ENCODE peak calls at places on chromosomes 16 and 17, in four cellular contexts. Q, W, H and C are unnamed samples.
A peak's percentile ranks its signal among the peaks of the same experiment; 100 is the strongest.

GRCh38 chr17:57215317-57215716 is 41.0 kb upstream of the MSI2 start:
- DNase-seq in H (no peak), W (no peak), Q (peak; percentile 4), C (no peak)

GRCh38 chr17:64685705-64686104 is 23.6 kb upstream of the SMURF2 start:
- DNase-seq in H (no peak), Q (no peak), W (no peak), C (no peak)

GRCh38 chr17:40094874-40095273 is 5.5 kb downstream of the NR1D1 start:
- DNase-seq in H (no peak), W (no peak), Q (no peak), C (no peak)

GRCh38 chr16:25079637-25080375 is 31.7 kb upstream of the LCMT1 start:
- DNase-seq in Q (no peak), W (no peak), H (no peak), C (no peak)

GRCh38 chr16:15879255-15879804 is 9.1 kb downstream of the CEP20 start:
- DNase-seq in W (no peak), Q (peak; percentile 82), H (no peak), C (no peak)

GRCh38 chr16:25256821-25257503 is 683 bp downstream of the ZKSCAN2 start:
- DNase-seq in W (no peak), Q (peak; percentile 23), H (no peak), C (peak; percentile 45)

GRCh38 chr17:77285594-77286390 is 145.0 kb downstream of the SEC14L1 start:
- DNase-seq in H (no peak), W (peak; percentile 76), Q (peak; percentile 95), C (no peak)

GRCh38 chr17:78780852-78781338 is 1.2 kb downstream of the CYTH1 start:
- DNase-seq in W (no peak), H (no peak), Q (no peak), C (no peak)

GRCh38 chr16:16073884-16074781 is 124.7 kb downstream of the ABCC1 start:
- DNase-seq in W (peak; percentile 77), H (peak; percentile 18), Q (peak; percentile 96), C (no peak)

GRCh38 chr17:38982858-38983746 is 15.9 kb upstream of the FBXO47 start:
- DNase-seq in W (peak; percentile 67), Q (peak; percentile 86), H (peak; percentile 54), C (no peak)

GRCh38 chr17:12632785-12633184 is 32.9 kb upstream of the MYOCD start:
- DNase-seq in W (no peak), Q (no peak), H (no peak), C (no peak)

GRCh38 chr16:66713076-66713475 is 16.5 kb upstream of the CMTM4 start:
- DNase-seq in H (no peak), Q (no peak), W (no peak), C (no peak)

GRCh38 chr16:79297805-79298204 is 302.7 kb downstream of the MAF start:
- DNase-seq in H (no peak), W (peak; percentile 7), Q (no peak), C (no peak)

GRCh38 chr16:58661199-58661830 is 23.3 kb downstream of the SLC38A7 start:
- DNase-seq in H (peak; percentile 58), W (peak; percentile 80), Q (peak; percentile 87), C (no peak)

GRCh38 chr17:78889525-78889924 is 13.5 kb downstream of the CEP295NL start:
- DNase-seq in Q (no peak), H (no peak), W (no peak), C (no peak)

GRCh38 chr17:77127735-77128361 is 12.9 kb upstream of the SEC14L1 start:
- DNase-seq in W (peak; percentile 72), H (no peak), Q (peak; percentile 59), C (peak; percentile 31)

GRCh38 chr17:44075598-44076293 is 5.2 kb downstream of the G6PC3 start:
- DNase-seq in Q (no peak), W (no peak), H (no peak), C (no peak)

GRCh38 chr17:79942591-79943353 is 92.9 kb downstream of the TBC1D16 start:
- DNase-seq in W (peak; percentile 18), H (no peak), Q (peak; percentile 29), C (no peak)

GRCh38 chr17:73227944-73228343 is 33.7 kb downstream of the CPSF4L start:
- DNase-seq in W (no peak), Q (no peak), H (no peak), C (no peak)

GRCh38 chr17:81845881-81846742 is 11.3 kb upstream of the PPP1R27 start:
- DNase-seq in Q (no peak), W (no peak), H (no peak), C (no peak)

GRCh38 chr17:59696682-59697277 is 10.4 kb downstream of the PTRH2 start:
- DNase-seq in W (no peak), Q (no peak), H (no peak), C (no peak)

GRCh38 chr17:17748604-17749003 is 67.3 kb downstream of the RAI1 start:
- DNase-seq in H (no peak), Q (no peak), W (no peak), C (no peak)
- H3K27ac ChIP-seq in H (no peak overlapping the region), Q (peak overlapping the region; percentile 20), W (no peak overlapping the region), C (peak overlapping the region; percentile 87)

GRCh38 chr16:27215660-27216059 is 12.3 kb downstream of the KDM8 start:
- DNase-seq in Q (no peak), W (no peak), H (no peak), C (no peak)
- H3K27ac ChIP-seq in Q (no peak overlapping the region), W (peak overlapping the region; percentile 89), H (no peak overlapping the region), C (no peak overlapping the region)

GRCh38 chr16:85824161-85825135 is 25.0 kb downstream of the COX4I1 start:
- DNase-seq in Q (no peak), W (no peak), H (no peak), C (no peak)
- H3K27ac ChIP-seq in Q (no peak overlapping the region), W (no peak overlapping the region), H (no peak overlapping the region), C (no peak overlapping the region)

GRCh38 chr17:31690118-31690517 is 168.9 kb downstream of the COPRS start:
- DNase-seq in Q (no peak), H (no peak), W (no peak), C (no peak)

GRCh38 chr17:31691251-31691905 is 167.7 kb downstream of the COPRS start:
- DNase-seq in W (no peak), Q (no peak), H (no peak), C (no peak)

GRCh38 chr17:31693433-31694210 is 165.4 kb downstream of the COPRS start:
- DNase-seq in H (no peak), Q (peak; percentile 34), W (no peak), C (no peak)

GRCh38 chr17:31695456-31696090 is 163.5 kb downstream of the COPRS start:
- DNase-seq in H (no peak), W (no peak), Q (peak; percentile 36), C (no peak)

GRCh38 chr17:31692632-31693031 is 166.4 kb downstream of the COPRS start:
- DNase-seq in H (no peak), W (no peak), Q (no peak), C (no peak)
- H3K27ac ChIP-seq in H (no peak overlapping the region), W (no peak overlapping the region), Q (no peak overlapping the region), C (no peak overlapping the region)

GRCh38 chr17:5893741-5894140 is 176.4 kb upstream of the WSCD1 start:
- DNase-seq in W (no peak), H (no peak), Q (no peak), C (no peak)
- H3K27ac ChIP-seq in W (no peak overlapping the region), H (peak overlapping the region; percentile 13), Q (no peak overlapping the region), C (peak overlapping the region; percentile 81)

GRCh38 chr17:68381076-68381900 is 76.0 kb downstream of the WIPI1 start:
- DNase-seq in H (no peak), W (peak; percentile 66), Q (peak; percentile 78), C (no peak)
- H3K27ac ChIP-seq in H (no peak overlapping the region), W (no peak overlapping the region), Q (no peak overlapping the region), C (no peak overlapping the region)

DNA sequence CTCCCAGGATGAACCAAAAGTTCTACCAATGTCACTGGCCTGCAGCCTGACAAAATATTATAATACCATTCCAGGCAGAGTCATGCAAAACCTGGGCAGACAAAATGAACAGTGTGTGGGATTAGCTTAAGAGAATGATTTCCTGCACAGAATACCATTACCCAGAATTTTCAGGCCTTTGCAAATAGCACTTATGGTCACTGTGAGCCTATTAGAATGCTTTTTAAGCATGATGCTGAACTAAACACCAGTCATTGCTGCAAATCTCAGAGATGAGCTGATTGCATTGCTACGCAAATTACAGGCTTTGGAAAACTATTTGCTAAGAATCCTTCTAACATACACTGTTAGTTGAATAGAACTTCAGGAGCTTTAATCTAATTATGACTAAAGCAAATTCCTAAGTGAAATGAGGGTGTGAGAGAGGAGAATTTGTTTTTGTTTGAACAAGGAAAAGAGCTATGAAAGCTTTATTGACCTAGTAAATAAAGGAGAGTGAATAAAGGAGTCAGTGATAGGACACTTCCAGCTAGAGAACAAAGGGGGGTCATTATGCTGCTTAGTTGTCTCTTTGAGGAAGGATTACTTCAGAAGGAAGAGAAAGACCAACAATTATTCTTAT is 398.8 kb downstream of the HS3ST3B1 start:
- DNase-seq in W (no peak), Q (no peak), H (peak; percentile 50), C (no peak)
- H3K27ac ChIP-seq in W (no peak overlapping the region), Q (no peak overlapping the region), H (peak overlapping the region; percentile 10), C (no peak overlapping the region)

GRCh38 chr16:65289022-65289421 is 167.2 kb upstream of the CDH11 start:
- DNase-seq in W (no peak), H (no peak), Q (no peak), C (no peak)
- H3K27ac ChIP-seq in W (no peak overlapping the region), H (no peak overlapping the region), Q (no peak overlapping the region), C (no peak overlapping the region)

GRCh38 chr17:28348979-28349378 is 8.3 kb downstream of the POLDIP2 start:
- DNase-seq in Q (no peak), W (no peak), H (no peak), C (no peak)

GRCh38 chr17:28345420-28346198 is 10.0 kb downstream of the TNFAIP1 start:
- DNase-seq in W (peak; percentile 51), Q (peak; percentile 43), H (no peak), C (no peak)

GRCh38 chr17:28346199-28346580 is 10.6 kb downstream of the TNFAIP1 start:
- DNase-seq in W (no peak), H (no peak), Q (peak; percentile 25), C (no peak)

GRCh38 chr17:28347261-28347891 is 10.0 kb downstream of the POLDIP2 start:
- DNase-seq in Q (peak; percentile 94), W (peak; percentile 39), H (no peak), C (no peak)

DNA sequence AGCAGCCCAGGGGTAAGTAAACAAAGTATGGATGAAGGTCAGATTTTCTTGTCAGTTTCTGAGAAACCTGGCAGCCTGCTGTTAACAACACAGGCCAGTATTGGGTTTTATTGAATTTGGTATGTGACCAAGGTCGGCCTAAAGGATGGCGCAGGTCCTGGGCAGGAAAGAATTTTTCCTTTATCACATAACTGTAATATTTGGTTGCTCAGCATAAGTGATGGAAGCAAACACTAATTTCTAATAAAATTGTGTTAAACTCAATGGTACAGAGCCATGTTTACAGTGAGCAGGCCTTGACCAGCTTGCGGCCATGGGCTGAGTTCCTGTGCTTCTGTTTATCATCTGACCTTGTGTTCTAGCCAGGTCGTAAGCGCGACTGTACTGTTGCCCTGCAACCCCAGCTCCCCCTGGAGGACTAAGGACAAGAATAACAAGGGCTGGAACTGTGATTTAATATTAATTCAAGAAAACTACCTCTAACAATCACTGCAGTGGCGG is 10.5 kb downstream of the POLDIP2 start:
- DNase-seq in Q (no peak), W (peak; percentile 90), H (no peak), C (no peak)
- H3K27ac ChIP-seq in Q (peak overlapping the region; percentile 88), W (peak overlapping the region; percentile 72), H (no peak overlapping the region), C (no peak overlapping the region)